ENCODE peak calls at places on chromosome 14, in four cellular contexts. F is bronchial epithelial cell, V is HCT116, R is AG09309. J is an unnamed sample.

GRCh38 chr14:87108726-87109125 is 884.3 kb downstream of the GALC start:
- DNase-seq in F (peak; percentile 36), V (no peak), R (peak; percentile 10), J (no peak)

GRCh38 chr14:29671034-29671433 is 256.6 kb downstream of the PRKD1 start:
- DNase-seq in F (no peak), V (no peak), R (peak; percentile 44), J (no peak)

GRCh38 chr14:70779667-70780066 is 29.6 kb downstream of the MAP3K9 start:
- DNase-seq in F (no peak), V (no peak), R (no peak), J (no peak)

GRCh38 chr14:81427348-81428058 is 27.4 kb upstream of the STON2 start:
- DNase-seq in F (no peak), V (no peak), R (no peak), J (no peak)

GRCh38 chr14:104334812-104335161 is 196.4 kb downstream of the KIF26A start:
- DNase-seq in F (no peak), V (no peak), R (no peak), J (no peak)

GRCh38 chr14:32939254-32940065 is 781 bp downstream of the NPAS3 start:
- DNase-seq in F (no peak), V (no peak), R (no peak), J (peak; percentile 57)

GRCh38 chr14:59585891-59586554 is 9.4 kb upstream of the CCDC175 start:
- DNase-seq in F (peak; percentile 55), V (no peak), R (peak; percentile 49), J (no peak)

GRCh38 chr14:34124585-34124984 is 173.7 kb upstream of the EGLN3 start:
- DNase-seq in F (no peak), V (no peak), R (no peak), J (no peak)

GRCh38 chr14:94903338-94903737 is 133.4 kb upstream of the GSC start:
- DNase-seq in F (no peak), V (no peak), R (no peak), J (no peak)

GRCh38 chr14:105193916-105194782 is 13.0 kb upstream of the NUDT14 start:
- DNase-seq in F (no peak), V (no peak), R (no peak), J (no peak)

GRCh38 chr14:105080161-105080560 is 14.9 kb upstream of the GPR132 start:
- DNase-seq in F (no peak), V (no peak), R (no peak), J (no peak)

GRCh38 chr14:67963545-67963944 is 144.0 kb downstream of the RAD51B start:
- DNase-seq in F (no peak), V (no peak), R (no peak), J (no peak)

GRCh38 chr14:85437143-85437542 is 92.8 kb upstream of the FLRT2 start:
- DNase-seq in F (peak; percentile 99), V (no peak), R (no peak), J (no peak)

GRCh38 chr14:106286697-106287290 is 760.4 kb downstream of the TMEM121 start:
- DNase-seq in F (no peak), V (no peak), R (no peak), J (peak; percentile 56)
- TF ChIP-seq CTCF in F (no peak), V (peak; percentile 23), R (no peak), J (peak; percentile 49)

DNA sequence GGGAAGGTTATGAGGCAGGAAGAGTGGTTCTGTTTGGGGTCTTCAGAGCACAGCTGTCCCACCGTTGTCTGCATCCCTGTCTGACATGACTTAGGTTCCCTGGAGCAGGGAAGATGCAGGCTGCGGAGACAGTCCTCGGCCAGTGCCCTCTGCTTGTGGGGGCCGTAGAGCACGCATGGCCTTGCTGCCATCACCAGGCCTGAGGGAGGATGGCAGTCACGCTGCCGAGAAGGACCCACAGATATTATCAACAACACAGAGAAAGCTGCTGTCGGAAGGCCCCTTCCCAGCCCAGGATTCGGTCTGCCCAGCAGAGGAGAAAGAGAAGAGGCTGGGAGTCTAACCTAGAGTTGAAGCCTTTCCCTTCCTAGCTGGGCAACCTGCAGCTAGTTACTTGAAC is 35.0 kb downstream of the ERH start:
- DNase-seq in F (no peak), V (no peak), R (no peak), J (no peak)
- TF ChIP-seq CTCF in F (no peak), V (peak; percentile 5), R (peak; percentile 82), J (no peak)

GRCh38 chr14:65834812-65835211 is 422.3 kb downstream of the FUT8 start:
- DNase-seq in F (no peak), V (no peak), R (no peak), J (no peak)

GRCh38 chr14:65833256-65833880 is 420.8 kb downstream of the FUT8 start:
- DNase-seq in F (no peak), V (no peak), R (no peak), J (no peak)

GRCh38 chr14:65834051-65834450 is 421.5 kb downstream of the FUT8 start:
- DNase-seq in F (no peak), V (no peak), R (no peak), J (no peak)

GRCh38 chr14:65835501-65835900 is 423.0 kb downstream of the FUT8 start:
- DNase-seq in F (no peak), V (no peak), R (no peak), J (no peak)

DNA sequence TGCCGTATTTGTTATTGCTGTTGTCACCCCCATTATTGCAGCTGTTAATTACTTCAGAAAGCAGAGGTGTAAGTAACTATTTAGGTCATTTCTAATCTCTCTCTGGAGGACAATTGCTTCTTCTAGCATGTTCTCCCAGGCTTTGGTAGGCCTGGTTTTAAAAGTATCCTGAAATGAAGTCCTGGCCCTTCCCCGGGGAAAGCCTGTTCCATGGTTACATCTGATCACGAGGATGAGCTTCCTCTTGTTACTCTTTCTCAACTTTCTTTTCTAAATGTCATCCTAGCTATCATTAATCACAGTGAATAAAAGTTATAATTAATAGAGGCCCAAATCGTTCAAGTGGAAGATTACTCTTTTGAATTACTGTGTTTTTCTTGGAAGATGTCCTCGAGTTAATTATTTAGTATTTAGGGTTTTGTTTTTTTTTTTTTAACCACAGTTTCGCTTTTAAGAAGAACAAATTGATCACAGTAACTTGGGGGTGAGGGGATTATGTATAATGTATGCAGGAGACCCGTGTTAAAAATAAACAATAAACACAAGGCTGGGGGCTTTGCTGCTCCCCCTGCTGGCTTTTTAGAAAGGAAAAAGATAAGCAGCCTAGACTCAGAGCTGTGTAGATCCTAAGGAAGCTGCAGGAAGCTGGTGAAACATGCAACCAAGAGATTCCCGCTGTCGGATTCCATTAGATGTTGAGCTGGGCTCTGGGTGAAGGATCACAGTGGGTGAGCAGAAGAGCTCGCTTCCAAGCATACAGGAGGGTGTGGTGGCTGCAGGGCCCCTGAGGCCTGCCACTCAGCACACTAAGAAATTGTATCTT is 420.1 kb downstream of the FUT8 start:
- DNase-seq in F (no peak), V (no peak), R (no peak), J (no peak)
- TF ChIP-seq CTCF in F (no peak), V (peak; percentile 42), R (peak; percentile 42), J (no peak)

DNA sequence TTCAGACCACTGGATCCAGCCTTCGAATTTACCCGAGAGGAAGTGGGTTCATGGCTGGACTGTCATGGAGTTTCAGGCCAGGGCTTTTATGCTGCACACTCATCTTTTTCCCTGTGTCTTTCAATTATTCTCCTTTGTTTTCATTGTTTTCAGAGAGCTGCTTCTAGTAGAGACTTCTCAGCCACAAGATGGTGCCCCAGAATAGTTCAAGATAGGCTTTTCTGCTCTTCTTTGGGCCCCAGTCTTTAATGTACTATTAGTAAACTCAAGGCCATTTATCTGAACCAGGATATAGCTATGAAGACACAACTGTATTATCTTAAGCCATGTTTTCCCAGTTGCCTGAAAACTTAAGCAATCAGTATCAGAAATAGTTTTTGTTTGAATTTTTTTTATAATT is 30.4 kb upstream of the PSMA6 start:
- DNase-seq in F (peak; percentile 4), V (no peak), R (no peak), J (no peak)
- TF ChIP-seq CTCF in F (peak; percentile 3), V (no peak), R (peak; percentile 22), J (no peak)

DNA sequence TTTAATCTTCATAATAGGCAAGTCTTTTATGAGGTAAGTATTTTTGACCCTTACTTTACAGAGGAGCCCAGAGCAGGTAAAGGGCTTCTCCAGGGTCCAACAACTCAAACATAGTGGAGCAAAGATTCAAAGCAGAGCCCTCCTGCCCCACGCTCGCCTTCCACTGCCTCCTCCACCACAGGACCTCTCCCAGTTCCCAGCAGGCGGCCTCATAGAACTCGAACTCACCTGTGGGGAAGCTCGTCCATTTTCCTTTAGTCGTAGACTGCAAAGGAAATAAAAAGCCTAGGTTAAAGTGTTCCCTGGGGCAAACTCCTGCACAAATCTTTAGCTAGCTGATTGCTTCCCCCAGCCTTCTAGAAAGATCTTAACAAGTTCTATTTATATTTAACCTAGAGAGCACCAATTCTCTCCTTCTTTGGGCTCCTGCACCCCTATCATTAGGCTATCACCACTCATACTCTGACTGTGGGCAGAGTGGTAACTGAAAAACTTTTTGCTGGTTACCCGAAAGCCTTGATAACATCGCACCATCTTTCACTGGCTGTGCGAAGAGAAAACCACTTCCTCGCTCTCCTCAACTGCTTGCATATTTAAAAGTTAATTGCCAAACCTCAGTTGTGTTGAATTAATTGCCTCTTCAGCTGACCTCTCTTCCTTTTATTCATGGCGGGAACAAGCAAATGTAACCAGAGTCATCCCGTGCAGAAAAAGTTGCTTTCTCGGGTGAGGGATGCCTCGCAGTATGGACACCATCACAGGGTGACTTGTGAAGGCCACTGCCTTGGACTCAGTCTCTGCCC is 299.6 kb downstream of the DPF3 start:
- DNase-seq in F (no peak), V (no peak), R (no peak), J (peak; percentile 26)
- TF ChIP-seq CTCF in F (no peak), V (no peak), R (no peak), J (no peak)

DNA sequence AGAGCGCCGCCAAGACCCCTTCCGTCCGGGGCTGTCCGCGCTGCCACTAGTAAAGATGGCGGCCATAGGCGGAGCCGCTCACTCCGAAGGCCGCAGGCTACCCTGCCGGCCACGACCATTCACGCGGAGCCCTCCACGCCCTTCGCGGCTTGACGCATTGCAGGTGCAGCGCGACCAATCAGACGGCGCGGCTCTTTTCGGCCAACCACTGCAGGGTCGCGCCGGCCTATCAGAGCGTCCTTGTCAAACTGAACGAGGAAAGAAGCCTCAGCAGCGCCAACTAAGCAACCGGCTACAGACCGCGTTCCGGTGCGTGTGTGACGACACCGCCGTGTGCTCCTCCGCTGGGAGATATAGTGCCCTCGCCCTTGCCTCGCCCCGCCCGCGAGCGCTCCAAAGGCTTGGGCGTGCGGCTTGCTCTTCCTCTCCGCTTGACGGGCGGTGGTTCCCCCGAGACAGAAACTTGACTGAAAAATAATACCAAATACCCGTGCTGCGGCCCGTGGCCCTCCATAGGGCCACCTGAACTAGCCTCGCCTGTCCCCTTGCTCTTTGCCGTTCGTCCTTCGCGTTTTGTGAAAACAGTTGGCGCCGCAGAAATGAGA is 13.6 kb upstream of the CALM1 start:
- DNase-seq in F (peak; percentile 96), V (peak; percentile 99), R (peak; percentile 99), J (peak; percentile 97)
- TF ChIP-seq CTCF in F (peak; percentile 22), V (no peak), R (no peak), J (no peak)

GRCh38 chr14:22644305-22644635 is at the start of gene OR6J1:
- DNase-seq in F (no peak), V (no peak), R (no peak), J (no peak)
- TF ChIP-seq CTCF in F (no peak), V (no peak), R (no peak), J (no peak)